ENCODE peak calls at places on chromosome 5, in nine cellular contexts. F, N, T, U, K, A, E, Z and D are unnamed samples. For H3K36me3, the result is how much of the 10 kb centered on the place peaks cover.

GRCh38 chr5:95533761-95534160 is 21.0 kb downstream of the SKIC3 start:
- DNase-seq in T (no peak), A (no peak), K (peak), Z (no peak), F (no peak), E (no peak), U (no peak), N (no peak), D (no peak)

GRCh38 chr5:179819296-179820126 is 1.2 kb upstream of the SQSTM1 start:
- DNase-seq in E (peak), T (peak), F (no peak), K (peak), A (peak), Z (peak), U (peak), N (peak), D (peak)

GRCh38 chr5:180636403-180637075 is 12.9 kb downstream of the FLT4 start:
- DNase-seq in Z (peak), T (no peak), A (no peak), N (no peak), U (no peak), K (peak), E (no peak), F (peak), D (peak)

GRCh38 chr5:157744055-157745011 is 821 bp downstream of the LSM11 start:
- DNase-seq in T (peak), N (no peak), A (no peak), F (no peak), K (no peak), E (no peak), Z (no peak), U (no peak), D (peak)

GRCh38 chr5:137439645-137440044 is 59.5 kb downstream of the SPOCK1 start:
- DNase-seq in K (no peak), E (no peak), F (no peak), A (no peak), U (no peak), Z (no peak), N (no peak), T (no peak), D (no peak)

GRCh38 chr5:4275232-4275631 is 679.6 kb downstream of the IRX1 start:
- DNase-seq in A (no peak), K (no peak), E (no peak), F (no peak), N (no peak), T (no peak), U (no peak), Z (no peak), D (no peak)

GRCh38 chr5:151082976-151083651 is 2.3 kb upstream of the TNIP1 start:
- DNase-seq in A (no peak), Z (no peak), U (no peak), T (peak), E (peak), K (peak), N (no peak), F (no peak), D (no peak)

GRCh38 chr5:1036504-1037122 is 28.0 kb downstream of the NKD2 start:
- DNase-seq in U (no peak), Z (no peak), A (no peak), T (no peak), E (no peak), F (peak), K (no peak), N (no peak), D (peak)

GRCh38 chr5:174413520-174414314 is 310.7 kb upstream of the MSX2 start:
- DNase-seq in Z (no peak), K (peak), E (no peak), T (no peak), F (no peak), N (no peak), A (no peak), U (no peak), D (no peak)

GRCh38 chr5:170082701-170083100 is 23.0 kb upstream of the FOXI1 start:
- DNase-seq in F (peak), Z (no peak), E (no peak), U (no peak), N (no peak), K (no peak), T (no peak), A (no peak), D (no peak)

GRCh38 chr5:54094706-54095105 is 215.7 kb downstream of the ARL15 start:
- DNase-seq in N (no peak), T (no peak), K (no peak), E (no peak), U (no peak), Z (no peak), A (no peak), F (no peak), D (no peak)

GRCh38 chr5:54093081-54093492 is 217.3 kb downstream of the ARL15 start:
- DNase-seq in K (no peak), A (no peak), F (no peak), N (peak), E (no peak), T (no peak), U (no peak), Z (no peak), D (no peak)

GRCh38 chr5:54093861-54094260 is 216.5 kb downstream of the ARL15 start:
- DNase-seq in K (peak), U (no peak), Z (no peak), A (no peak), E (no peak), F (no peak), T (no peak), N (no peak), D (no peak)

GRCh38 chr5:54095969-54096368 is 214.4 kb downstream of the ARL15 start:
- DNase-seq in N (no peak), A (no peak), K (no peak), E (no peak), T (no peak), Z (no peak), F (no peak), U (no peak), D (no peak)

GRCh38 chr5:54098267-54098666 is 212.1 kb downstream of the ARL15 start:
- DNase-seq in A (no peak), T (no peak), E (no peak), F (no peak), K (no peak), U (no peak), Z (no peak), N (no peak), D (no peak)
- H3K36me3 ChIP-seq in A (under half), T (under half), E (under half), F (under half), K (under half), U (under half), Z (under half), N (under half), D (under half)

DNA sequence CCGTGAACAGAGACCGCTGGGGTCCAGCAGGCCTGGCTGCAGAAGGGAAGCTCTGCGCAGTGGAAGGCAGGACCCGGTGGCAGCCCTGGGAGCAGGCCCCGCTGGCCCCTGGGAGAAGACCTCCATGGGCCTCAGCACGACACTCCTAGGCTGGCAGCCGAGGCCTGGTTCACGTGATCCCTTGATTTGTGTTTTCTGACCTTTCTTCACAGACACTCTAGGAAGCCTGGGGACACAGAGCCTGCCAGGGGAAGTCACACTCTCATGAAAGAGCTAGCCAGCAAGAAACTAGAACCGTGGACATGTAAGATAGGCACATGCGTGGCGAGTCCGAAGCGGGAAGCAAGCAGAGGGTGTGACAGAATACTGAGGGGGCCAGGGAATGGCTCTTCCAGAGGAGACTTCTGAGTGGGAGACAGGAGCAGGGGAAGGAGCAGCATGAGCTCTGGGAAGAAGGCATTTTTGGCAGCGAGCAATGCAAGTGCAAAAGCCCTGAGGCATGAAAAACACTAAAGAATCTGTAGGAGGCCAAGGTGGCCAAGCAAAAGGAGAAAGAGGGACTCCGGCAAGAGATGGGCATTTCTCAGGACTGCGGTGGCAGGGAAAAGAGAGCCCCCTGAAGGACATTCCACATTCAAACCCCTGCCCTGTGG is 26.6 kb upstream of the IL17B start:
- DNase-seq in T (no peak), U (peak), F (no peak), K (no peak), E (no peak), Z (no peak), A (no peak), N (peak), D (no peak)
- H3K27ac ChIP-seq in T (no peak), U (peak), F (peak), K (peak), E (no peak), Z (peak), A (no peak), N (peak), D (peak)

DNA sequence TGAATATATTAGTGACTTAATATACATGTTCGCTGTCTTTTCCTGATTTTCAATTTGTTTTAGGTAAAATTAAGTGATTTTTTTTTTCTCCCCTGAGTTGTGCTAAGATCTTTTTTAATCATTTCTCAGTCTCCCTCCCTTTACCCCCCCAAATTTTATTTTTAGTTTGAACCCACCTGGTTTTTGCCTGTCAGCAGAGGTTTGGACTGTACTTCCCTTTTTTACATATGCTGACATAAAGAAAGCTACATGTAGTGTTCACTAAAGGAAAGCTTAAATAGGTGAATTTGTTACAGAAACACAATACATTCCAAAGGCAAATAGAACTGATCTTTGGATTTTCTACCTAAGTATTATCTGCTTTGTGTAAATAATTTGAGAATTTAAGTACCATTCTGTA is 82.2 kb downstream of the IPO11 start:
- DNase-seq in E (no peak), A (no peak), F (no peak), Z (no peak), U (no peak), K (no peak), T (no peak), N (no peak), D (no peak)
- TF ChIP-seq CTCF in E (no peak), A (no peak), F (no peak), Z (no peak), U (no peak), K (no peak), T (no peak), N (no peak), D (no peak)

DNA sequence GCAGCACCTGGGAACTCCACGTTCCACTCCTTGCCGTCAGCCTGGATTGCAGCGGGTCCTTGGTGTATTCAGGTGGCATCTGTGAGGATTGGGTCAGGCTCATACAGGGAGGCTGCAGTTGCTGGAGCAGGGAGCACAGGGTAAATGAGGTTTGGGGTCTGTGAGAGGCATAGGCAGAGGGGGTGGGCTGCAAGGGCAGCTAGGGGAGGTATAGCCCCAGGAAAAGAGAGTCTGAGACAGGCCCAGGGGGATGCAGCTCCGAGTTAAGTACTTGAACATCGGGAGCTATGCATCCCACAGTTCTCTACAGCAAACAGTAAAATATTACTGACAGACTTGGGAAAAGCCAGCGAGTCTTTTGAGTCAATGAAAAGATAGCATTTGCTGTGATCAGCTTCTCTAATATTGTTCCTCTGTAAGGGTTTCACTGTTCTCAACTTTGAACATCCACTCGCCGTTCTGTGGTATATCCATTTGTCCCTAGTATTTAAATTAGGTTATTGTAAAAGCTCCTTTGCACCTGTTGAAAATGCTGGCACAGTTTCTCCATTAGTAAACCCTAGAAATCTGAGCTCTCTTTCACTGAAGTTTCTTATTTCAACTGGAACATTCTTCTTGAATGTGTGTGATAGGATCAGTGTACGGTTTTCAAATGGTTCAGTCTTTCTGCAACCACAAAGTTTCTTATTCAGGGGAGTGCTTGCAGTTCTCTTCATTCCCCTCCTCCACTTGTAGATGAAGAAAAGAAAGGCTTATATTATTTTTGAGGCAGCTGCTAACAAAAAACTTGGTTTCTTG is 101.8 kb downstream of the TRIO start:
- DNase-seq in F (no peak), K (peak), T (no peak), A (no peak), N (no peak), E (no peak), U (no peak), Z (no peak), D (no peak)
- H3K36me3 ChIP-seq in F (under half), K (under half), T (under half), A (under half), N (under half), E (under half), U (under half), Z (under half), D (under half)

DNA sequence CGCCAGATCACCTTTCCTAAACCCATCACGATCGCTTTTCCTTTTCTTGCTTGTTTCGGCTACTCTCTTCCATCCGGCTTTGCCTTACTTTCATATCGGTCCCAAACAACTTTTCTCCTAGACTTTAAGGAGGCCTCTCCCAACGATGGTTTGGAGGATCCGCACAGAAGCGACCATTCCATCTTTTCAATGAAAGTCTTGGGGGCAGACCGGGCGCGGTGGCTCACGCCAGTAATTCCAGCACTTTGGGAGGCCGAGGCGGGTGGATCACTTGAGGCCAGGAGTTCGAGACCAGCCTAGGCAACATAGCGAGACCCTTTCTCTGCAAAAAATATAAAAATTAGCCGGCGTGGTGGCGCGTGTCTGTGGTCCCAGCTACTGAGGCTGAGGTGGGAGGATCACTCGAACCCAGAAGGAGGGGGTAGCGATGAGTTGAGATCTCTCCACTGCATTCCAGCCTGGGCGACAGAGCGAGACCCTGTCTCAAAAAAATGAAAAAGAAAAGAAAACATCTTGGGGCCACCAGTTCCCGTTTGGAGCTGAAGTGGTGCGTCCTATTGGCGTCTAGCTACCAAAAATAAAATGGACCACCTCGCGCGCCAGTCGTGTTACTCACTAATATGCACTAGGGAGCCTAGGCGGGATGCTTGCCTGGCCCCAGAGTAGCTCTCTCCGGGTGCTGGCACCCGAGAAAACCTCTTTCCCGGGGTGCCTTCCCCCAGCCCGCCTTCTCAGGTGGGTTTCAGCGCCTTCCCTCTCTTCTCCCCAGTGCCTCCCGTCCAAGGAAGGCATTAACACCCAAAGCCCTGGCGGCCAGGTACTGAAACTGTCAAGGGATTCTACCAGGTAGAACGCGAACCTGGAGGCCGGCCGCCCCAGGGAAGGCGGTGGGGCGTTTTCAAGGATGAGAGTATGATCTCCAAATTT is 800 bp upstream of the AP3B1 start:
- DNase-seq in Z (no peak), E (peak), A (peak), K (no peak), U (peak), T (peak), F (peak), N (peak), D (peak)
- H3K27ac ChIP-seq in Z (peak), E (peak), A (peak), K (peak), U (peak), T (peak), F (peak), N (peak), D (peak)

GRCh38 chr5:64766105-64766504 is 2.4 kb downstream of the SREK1IP1 start:
- DNase-seq in U (no peak), E (no peak), A (peak), K (peak), Z (no peak), T (no peak), N (no peak), F (no peak), D (no peak)

GRCh38 chr5:64769856-64770255 is 1.1 kb downstream of the CWC27 start:
- DNase-seq in K (no peak), Z (no peak), T (no peak), N (no peak), E (no peak), U (no peak), A (no peak), F (no peak), D (no peak)

GRCh38 chr5:64767959-64768357 is 533 bp downstream of the SREK1IP1 start:
- DNase-seq in N (no peak), U (no peak), T (no peak), K (peak), F (no peak), E (no peak), Z (peak), A (peak), D (no peak)

GRCh38 chr5:64766934-64767333 is 1.6 kb downstream of the SREK1IP1 start:
- DNase-seq in F (no peak), A (no peak), E (no peak), Z (no peak), U (no peak), T (no peak), K (no peak), N (no peak), D (no peak)

GRCh38 chr5:64768358-64769312 is at the start of the genes CWC27 and SREK1IP1:
- DNase-seq in A (peak), E (peak), F (peak), T (peak), N (peak), U (peak), K (peak), Z (peak), D (peak)
- TF ChIP-seq CTCF in A (peak), E (no peak), F (no peak), T (peak), N (peak), U (no peak), K (peak), Z (peak), D (peak)

GRCh38 chr5:126430631-126431030 is 7.4 kb downstream of the GRAMD2B start:
- DNase-seq in Z (no peak), F (no peak), K (no peak), U (no peak), E (no peak), T (no peak), A (no peak), N (no peak), D (no peak)
- H3K36me3 ChIP-seq in Z (under half), F (under half), K (under half), U (under half), E (under half), T (under half), A (under half), N (under half), D (under half)

DNA sequence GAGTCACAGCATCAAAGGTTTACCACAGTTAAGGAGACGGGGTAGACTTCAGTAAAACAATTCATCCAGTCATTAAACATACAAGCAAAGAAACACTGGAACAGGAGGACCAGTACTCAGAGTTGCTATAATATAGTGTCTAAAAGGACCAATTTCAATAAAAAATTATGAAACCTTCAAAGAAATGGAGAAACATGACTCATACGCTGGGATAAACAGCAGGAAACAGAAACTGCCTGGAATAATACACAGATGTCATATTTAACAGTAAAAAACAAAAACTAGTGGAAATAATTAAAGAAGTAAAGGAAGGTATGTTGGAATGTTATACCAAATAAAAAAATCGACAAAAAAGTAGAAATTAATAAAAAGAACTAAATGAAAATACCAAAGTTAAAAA is 1075.9 kb downstream of the NR2F1-AS1 start:
- DNase-seq in A (no peak), N (no peak), K (peak), F (no peak), Z (no peak), U (no peak), T (no peak), E (no peak), D (no peak)
- H3K27ac ChIP-seq in A (no peak), N (no peak), K (no peak), F (no peak), Z (no peak), U (no peak), T (no peak), E (no peak), D (no peak)